ENCODE peak calls at places on chromosome 15, in six cellular contexts. P is NCI-H2029 treated with DMSO at 0.1 percent for 48 hours; S is stimulated activated CD4-positive, alpha-beta T cell treated with anti-CD3 and anti-CD28 coated beads, Interleukin-1b, Interleukin-23, amount 100 ng/mL, for 24 hours; H is AG20443; Q is aorta; U is A549. D is an unnamed sample.

GRCh38 chr15:58551764-58552504 is 120.1 kb downstream of the LIPC start:
- DNase-seq in P (no peak), S (no peak), H (peak), Q (peak), U (no peak), D (peak)

GRCh38 chr15:70152070-70152480 is 54.4 kb upstream of the TLE3 start:
- DNase-seq in P (no peak), S (no peak), H (no peak), Q (no peak), U (no peak), D (no peak)

GRCh38 chr15:38672814-38673292 is 108.2 kb upstream of the RASGRP1 start:
- DNase-seq in P (no peak), S (no peak), H (no peak), Q (no peak), U (peak), D (no peak)

GRCh38 chr15:62972814-62973213 is 69.7 kb upstream of the TPM1 start:
- DNase-seq in P (no peak), S (no peak), H (no peak), Q (no peak), U (peak), D (no peak)

GRCh38 chr15:48459571-48460461 is 128.6 kb downstream of the DUT start:
- DNase-seq in P (no peak), S (no peak), H (peak), Q (no peak), U (peak), D (peak)

GRCh38 chr15:52805351-52806283 is 15.5 kb upstream of the ONECUT1 start:
- DNase-seq in P (no peak), S (no peak), H (peak), Q (no peak), U (no peak), D (no peak)

GRCh38 chr15:61033938-61034792 is 194.9 kb downstream of the RORA start:
- DNase-seq in P (no peak), S (no peak), H (no peak), Q (no peak), U (no peak), D (no peak)

GRCh38 chr15:99955532-99955931 is 222.3 kb upstream of the LYSMD4 start:
- DNase-seq in P (no peak), S (no peak), H (no peak), Q (no peak), U (no peak), D (no peak)

GRCh38 chr15:56798639-56799038 is 65.3 kb upstream of the ZNF280D start:
- DNase-seq in P (no peak), S (no peak), H (no peak), Q (no peak), U (no peak), D (peak)